ENCODE peak calls at places on chromosomes 16 and 17, in nine cellular contexts. E is AG04449; D is activated CD4-positive, alpha-beta T cell treated with anti-CD3 and anti-CD28 coated beads, Interleukin-2, amount 10 ng/mL, durations not matched to agents 7 days and 5 days; B is HEK293T; Z is coronary artery; V is AG04450; F is activated B cell treated with CpG ODN at 0.5 μM for 24 hours; J is stimulated activated CD8-positive, alpha-beta memory T cell treated with anti-CD3 and anti-CD28 coated beads, Interleukin-7, amount 100 ng/mL, for 1 hour; M is HFFc6. K is an unnamed sample.
A peak's percentile ranks its signal among the peaks of the same experiment; 100 is the strongest.

GRCh38 chr16:82848013-82848412 is 221.2 kb downstream of the CDH13 start:
- DNase-seq in E (no peak), D (no peak), B (no peak), Z (no peak), V (no peak), F (no peak), J (no peak), M (no peak), K (no peak)

GRCh38 chr17:62965149-62965648 is 836 bp upstream of the TANC2 start:
- DNase-seq in E (no peak), D (no peak), B (peak; percentile 21), Z (no peak), V (no peak), F (no peak), J (no peak), M (no peak), K (no peak)

GRCh38 chr16:49644143-49644460 is 211.8 kb downstream of the ZNF423 start:
- DNase-seq in E (no peak), D (no peak), B (no peak), Z (no peak), V (no peak), F (no peak), J (no peak), M (no peak), K (peak; percentile 24)

GRCh38 chr17:39187152-39187830 is 10.2 kb downstream of the CACNB1 start:
- DNase-seq in E (no peak), D (no peak), B (no peak), Z (no peak), V (no peak), F (no peak), J (no peak), M (no peak), K (no peak)

GRCh38 chr17:6421700-6422604 is 13.0 kb downstream of the AIPL1 start:
- DNase-seq in E (no peak), D (peak; percentile 77), B (peak; percentile 81), Z (no peak), V (peak; percentile 32), F (peak; percentile 55), J (peak; percentile 46), M (peak; percentile 58), K (peak; percentile 91)

GRCh38 chr16:67917852-67918236 is 13.8 kb downstream of the CTRL start:
- DNase-seq in E (peak; percentile 44), D (no peak), B (no peak), Z (no peak), V (no peak), F (no peak), J (no peak), M (peak; percentile 91), K (peak; percentile 93)

GRCh38 chr17:28928061-28928460 is 23.3 kb downstream of the PHF12 start:
- DNase-seq in E (no peak), D (no peak), B (no peak), Z (no peak), V (no peak), F (no peak), J (no peak), M (no peak), K (no peak)

GRCh38 chr17:79988163-79988971 is 47.3 kb downstream of the TBC1D16 start:
- DNase-seq in E (no peak), D (no peak), B (no peak), Z (peak; percentile 70), V (peak; percentile 55), F (no peak), J (no peak), M (peak; percentile 70), K (no peak)

GRCh38 chr16:22353188-22353919 is 21.1 kb downstream of the CDR2 start:
- DNase-seq in E (peak; percentile 67), D (no peak), B (no peak), Z (no peak), V (peak; percentile 71), F (no peak), J (no peak), M (peak; percentile 87), K (peak; percentile 30)

GRCh38 chr16:84717484-84717883 is 17.7 kb downstream of the USP10 start:
- DNase-seq in E (no peak), D (no peak), B (no peak), Z (no peak), V (no peak), F (no peak), J (no peak), M (no peak), K (no peak)

GRCh38 chr17:49443862-49444261 is 29.2 kb upstream of the PHB1 start:
- DNase-seq in E (no peak), D (no peak), B (no peak), Z (no peak), V (no peak), F (no peak), J (no peak), M (peak; percentile 28), K (no peak)

GRCh38 chr17:56074366-56074765 is 78.9 kb upstream of the ANKFN1 start:
- DNase-seq in E (no peak), D (no peak), B (no peak), Z (no peak), V (no peak), F (no peak), J (no peak), M (no peak), K (no peak)

GRCh38 chr16:84358601-84359295 is 9.6 kb upstream of the ATP2C2 start:
- DNase-seq in E (no peak), D (no peak), B (no peak), Z (no peak), V (no peak), F (no peak), J (no peak), M (no peak), K (no peak)

GRCh38 chr17:8375738-8376259 is 705 bp downstream of the KRABD2 start:
- DNase-seq in E (no peak), D (no peak), B (no peak), Z (no peak), V (no peak), F (no peak), J (no peak), M (no peak), K (no peak)

GRCh38 chr17:77445030-77445907 is 304.5 kb downstream of the SEC14L1 start:
- DNase-seq in E (no peak), D (peak; percentile 92), B (no peak), Z (no peak), V (no peak), F (peak; percentile 70), J (peak; percentile 41), M (peak; percentile 43), K (no peak)

GRCh38 chr17:65022751-65023421 is 33.7 kb downstream of the GNA13 start:
- DNase-seq in E (no peak), D (no peak), B (peak; percentile 19), Z (no peak), V (no peak), F (no peak), J (no peak), M (peak; percentile 4), K (no peak)

GRCh38 chr16:3879887-3880564 is 487 bp downstream of the CREBBP start:
- DNase-seq in E (no peak), D (peak; percentile 69), B (peak; percentile 74), Z (peak; percentile 77), V (no peak), F (peak; percentile 71), J (peak; percentile 38), M (peak; percentile 32), K (peak; percentile 50)

GRCh38 chr17:42980766-42981397 is 517 bp downstream of the RUNDC1 start:
- DNase-seq in E (no peak), D (peak; percentile 69), B (peak; percentile 63), Z (no peak), V (no peak), F (no peak), J (no peak), M (peak; percentile 43), K (peak; percentile 63)

GRCh38 chr17:61325382-61326073 is 74.1 kb upstream of the TBX2 start:
- DNase-seq in E (no peak), D (no peak), B (peak; percentile 39), Z (no peak), V (no peak), F (no peak), J (no peak), M (peak; percentile 82), K (no peak)

GRCh38 chr17:60079401-60079861 is 710 bp upstream of the HEATR6 start:
- DNase-seq in E (no peak), D (no peak), B (peak; percentile 43), Z (no peak), V (no peak), F (no peak), J (no peak), M (peak; percentile 47), K (no peak)

GRCh38 chr17:45146616-45147101 is 1.6 kb upstream of the HEXIM1 start:
- DNase-seq in E (no peak), D (no peak), B (no peak), Z (no peak), V (no peak), F (no peak), J (no peak), M (peak; percentile 68), K (no peak)

GRCh38 chr16:83911290-83911689 is 12.4 kb downstream of the MLYCD start:
- DNase-seq in E (no peak), D (no peak), B (no peak), Z (no peak), V (no peak), F (no peak), J (no peak), M (no peak), K (no peak)

GRCh38 chr16:81889896-81890634 is 111.0 kb downstream of the PLCG2 start:
- DNase-seq in E (peak; percentile 4), D (peak; percentile 73), B (peak; percentile 66), Z (no peak), V (peak; percentile 20), F (no peak), J (no peak), M (peak; percentile 69), K (peak; percentile 76)

GRCh38 chr16:89099905-89100304 is 6.3 kb downstream of the ACSF3 start:
- DNase-seq in E (no peak), D (peak; percentile 43), B (no peak), Z (no peak), V (no peak), F (no peak), J (no peak), M (no peak), K (no peak)

GRCh38 chr16:76226011-76226410 is 51.2 kb upstream of the CNTNAP4 start:
- DNase-seq in E (no peak), D (no peak), B (no peak), Z (no peak), V (no peak), F (no peak), J (no peak), M (no peak), K (no peak)